ENCODE peak calls at places on chromosomes 2 and 18, in seven cellular contexts. O is activated effector memory CD4-positive, alpha-beta T cell treated with Interleukin-2 at 50 U/mL for 16 hours; N is T-helper 2 cell; B is NCI-H2081; G is ecto neural progenitor cell; C is stimulated activated CD4-positive, alpha-beta T cell treated with anti-CD3 and anti-CD28 coated beads, TNF-alpha, amount 100 ng/mL, for 48 hours; L is GM23248. U is an unnamed sample.

GRCh38 chr2:203476881-203477280 is 58.2 kb downstream of the RAPH1 start:
- DNase-seq in O (no peak), N (no peak), B (no peak), G (no peak), C (no peak), L (no peak), U (no peak)

GRCh38 chr2:220531216-220531615 is 903.8 kb downstream of the SLC4A3 start:
- DNase-seq in O (no peak), N (no peak), B (no peak), G (no peak), C (no peak), L (no peak), U (no peak)

GRCh38 chr2:20235655-20236302 is 10.8 kb upstream of the SDC1 start:
- DNase-seq in O (no peak), N (no peak), B (no peak), G (no peak), C (no peak), L (no peak), U (no peak)

GRCh38 chr2:46293466-46293865 is 3.7 kb upstream of the EPAS1 start:
- DNase-seq in O (no peak), N (no peak), B (no peak), G (no peak), C (no peak), L (peak; percentile 52), U (no peak)

GRCh38 chr2:113858764-113859163 is 31.1 kb upstream of the ACTR3 start:
- DNase-seq in O (no peak), N (no peak), B (no peak), G (no peak), C (no peak), L (peak; percentile 97), U (no peak)

GRCh38 chr18:9989481-9989880 is 75.7 kb downstream of the VAPA start:
- DNase-seq in O (no peak), N (no peak), B (no peak), G (no peak), C (no peak), L (no peak), U (no peak)

GRCh38 chr18:57579928-57580327 is 6.6 kb downstream of the FECH start:
- DNase-seq in O (no peak), N (no peak), B (no peak), G (no peak), C (no peak), L (no peak), U (no peak)

GRCh38 chr2:74735544-74735943 is 81.5 kb downstream of the SEMA4F start:
- DNase-seq in O (no peak), N (no peak), B (peak; percentile 50), G (no peak), C (no peak), L (peak; percentile 27), U (no peak)

GRCh38 chr2:106560773-106561172 is 73.6 kb downstream of the CD8B2 start:
- DNase-seq in O (no peak), N (no peak), B (no peak), G (no peak), C (no peak), L (no peak), U (no peak)

GRCh38 chr18:57052759-57053158 is 94.1 kb upstream of the BOD1L2 start:
- DNase-seq in O (no peak), N (no peak), B (no peak), G (no peak), C (no peak), L (no peak), U (no peak)

GRCh38 chr18:7370375-7370774 is 139.5 kb downstream of the LRRC30 start:
- DNase-seq in O (no peak), N (no peak), B (no peak), G (no peak), C (no peak), L (no peak), U (no peak)

GRCh38 chr2:238945433-238946150 is 97.7 kb downstream of the TWIST2 start:
- DNase-seq in O (no peak), N (no peak), B (no peak), G (peak; percentile 79), C (no peak), L (peak; percentile 83), U (no peak)

GRCh38 chr2:241445426-241445825 is 63.0 kb downstream of the STK25 start:
- DNase-seq in O (no peak), N (no peak), B (no peak), G (no peak), C (no peak), L (no peak), U (no peak)

GRCh38 chr18:23563377-23564043 is 22.8 kb downstream of the NPC1 start:
- DNase-seq in O (no peak), N (peak; percentile 41), B (no peak), G (no peak), C (no peak), L (peak; percentile 64), U (no peak)

GRCh38 chr2:209757200-209757599 is 14.4 kb upstream of the UNC80 start:
- DNase-seq in O (no peak), N (no peak), B (no peak), G (no peak), C (no peak), L (no peak), U (no peak)

GRCh38 chr2:197615033-197615652 is 60.2 kb downstream of the RFTN2 start:
- DNase-seq in O (no peak), N (no peak), B (no peak), G (no peak), C (no peak), L (no peak), U (no peak)

GRCh38 chr2:133109772-133110171 is 439.8 kb upstream of the LYPD1 start:
- DNase-seq in O (no peak), N (no peak), B (no peak), G (no peak), C (no peak), L (peak; percentile 64), U (no peak)

GRCh38 chr18:183769-184168 is 25.4 kb downstream of the USP14 start:
- DNase-seq in O (no peak), N (no peak), B (peak; percentile 24), G (no peak), C (no peak), L (peak; percentile 40), U (no peak)

GRCh38 chr2:162368494-162368893 is 24.6 kb downstream of the GCA start:
- DNase-seq in O (no peak), N (no peak), B (no peak), G (no peak), C (no peak), L (no peak), U (no peak)

GRCh38 chr2:27723372-27724144 is 48.0 kb upstream of the MRPL33 start:
- DNase-seq in O (no peak), N (no peak), B (peak; percentile 16), G (peak; percentile 74), C (no peak), L (peak; percentile 91), U (no peak)

GRCh38 chr2:239064253-239064652 is 216.4 kb downstream of the TWIST2 start:
- DNase-seq in O (no peak), N (no peak), B (no peak), G (no peak), C (no peak), L (no peak), U (no peak)

GRCh38 chr2:73640946-73641766 is 1.1 kb downstream of the NAT8 start:
- DNase-seq in O (no peak), N (no peak), B (no peak), G (no peak), C (no peak), L (no peak), U (no peak)

GRCh38 chr18:3447035-3447894 is 2.7 kb upstream of the TGIF1 start:
- DNase-seq in O (no peak), N (peak; percentile 25), B (no peak), G (peak; percentile 74), C (no peak), L (peak; percentile 83), U (no peak)

GRCh38 chr2:21820271-21820670 is 696.5 kb downstream of the TDRD15 start:
- DNase-seq in O (no peak), N (no peak), B (no peak), G (no peak), C (no peak), L (no peak), U (no peak)

GRCh38 chr2:235011607-235011928 is 59.8 kb downstream of the SH3BP4 start:
- DNase-seq in O (no peak), N (no peak), B (no peak), G (no peak), C (no peak), L (no peak), U (no peak)

GRCh38 chr18:80253871-80254492 is 6.7 kb upstream of the PARD6G start:
- DNase-seq in O (no peak), N (no peak), B (no peak), G (no peak), C (no peak), L (peak; percentile 56), U (peak; percentile 59)

GRCh38 chr2:160251566-160251965 is 51.5 kb upstream of the ITGB6 start:
- DNase-seq in O (no peak), N (no peak), B (no peak), G (no peak), C (no peak), L (no peak), U (no peak)

GRCh38 chr18:3979024-3979423 is 476.1 kb downstream of the DLGAP1 start:
- DNase-seq in O (no peak), N (no peak), B (no peak), G (no peak), C (no peak), L (no peak), U (no peak)

GRCh38 chr2:68715353-68716041 is 19.1 kb upstream of the ARHGAP25 start:
- DNase-seq in O (no peak), N (peak; percentile 36), B (peak; percentile 40), G (peak; percentile 74), C (peak; percentile 55), L (peak; percentile 63), U (peak; percentile 46)

GRCh38 chr18:63604791-63605567 is 17.8 kb downstream of the SERPINB13 start:
- DNase-seq in O (no peak), N (no peak), B (no peak), G (no peak), C (no peak), L (peak; percentile 84), U (no peak)

GRCh38 chr2:118843492-118844132 is 3.8 kb downstream of the EN1 start:
- DNase-seq in O (no peak), N (no peak), B (no peak), G (peak; percentile 46), C (no peak), L (no peak), U (no peak)

GRCh38 chr2:236712304-236712703 is 142.7 kb downstream of the ACKR3 start:
- DNase-seq in O (no peak), N (no peak), B (no peak), G (no peak), C (no peak), L (peak; percentile 59), U (no peak)

GRCh38 chr18:1914489-1914888 is 656.8 kb downstream of the METTL4 start:
- DNase-seq in O (no peak), N (no peak), B (no peak), G (no peak), C (no peak), L (no peak), U (no peak)

GRCh38 chr2:108927936-108928659 is 60.9 kb downstream of the EDAR start:
- DNase-seq in O (no peak), N (peak; percentile 7), B (peak; percentile 38), G (no peak), C (peak; percentile 38), L (peak; percentile 79), U (no peak)

GRCh38 chr2:30768708-30769580 is 38.3 kb downstream of the CAPN13 start:
- DNase-seq in O (no peak), N (no peak), B (no peak), G (peak; percentile 13), C (no peak), L (no peak), U (no peak)

GRCh38 chr2:48114256-48114655 is 208.0 kb upstream of the FBXO11 start:
- DNase-seq in O (no peak), N (no peak), B (no peak), G (no peak), C (peak; percentile 48), L (peak; percentile 68), U (no peak)

GRCh38 chr18:9993846-9994660 is 80.2 kb downstream of the VAPA start:
- DNase-seq in O (no peak), N (no peak), B (no peak), G (peak; percentile 24), C (no peak), L (no peak), U (no peak)

GRCh38 chr18:37393945-37394609 is 171.5 kb downstream of the CELF4 start:
- DNase-seq in O (no peak), N (peak; percentile 3), B (peak; percentile 78), G (peak; percentile 93), C (no peak), L (peak; percentile 91), U (no peak)